ENCODE peak calls at places on chromosomes 3 and 15, in four cellular contexts. Q is adipocyte, E is mesendoderm, S is ovary. Y is an unnamed sample.

GRCh38 chr3:68135145-68135544 is 480.7 kb upstream of the SUCLG2 start:
- DNase-seq in E (no peak), Q (no peak), S (no peak), Y (no peak)

GRCh38 chr15:58065011-58065444 is 483 bp downstream of the ALDH1A2 start:
- DNase-seq in E (peak), S (peak), Q (no peak), Y (no peak)

GRCh38 chr3:39651993-39652739 is 157.2 kb upstream of the MYRIP start:
- DNase-seq in Q (no peak), S (no peak), E (no peak), Y (no peak)

GRCh38 chr3:190044142-190044541 is 76.6 kb downstream of the P3H2 start:
- DNase-seq in E (no peak), Q (no peak), S (no peak), Y (no peak)

GRCh38 chr3:171383206-171384018 is 76.8 kb downstream of the TNIK start:
- DNase-seq in E (no peak), Q (peak), S (no peak), Y (no peak)

GRCh38 chr3:152051501-152052404 is 178.3 kb downstream of the SUCNR1 start:
- DNase-seq in S (no peak), E (no peak), Q (peak), Y (no peak)

GRCh38 chr3:1703169-1703568 is 395.5 kb upstream of the CNTN4 start:
- DNase-seq in S (no peak), E (no peak), Q (no peak), Y (no peak)

GRCh38 chr15:36208868-36209582 is 370.4 kb upstream of the CDIN1 start:
- DNase-seq in E (no peak), S (no peak), Q (peak), Y (no peak)

GRCh38 chr3:197748597-197749314 is 927 bp upstream of the FYTTD1 start:
- DNase-seq in S (no peak), E (no peak), Q (peak), Y (no peak)

GRCh38 chr3:125045965-125046364 is 9.8 kb downstream of the HEG1 start:
- DNase-seq in E (no peak), S (no peak), Q (peak), Y (no peak)

GRCh38 chr3:125043599-125044151 is 12.1 kb downstream of the HEG1 start:
- DNase-seq in E (no peak), S (no peak), Q (no peak), Y (no peak)

GRCh38 chr3:125039897-125040175 is 16.0 kb downstream of the HEG1 start:
- DNase-seq in E (no peak), Q (peak), S (no peak), Y (no peak)

GRCh38 chr3:125045194-125045593 is 10.6 kb downstream of the HEG1 start:
- DNase-seq in E (no peak), Q (peak), S (no peak), Y (no peak)

GRCh38 chr3:125042725-125043406 is 12.9 kb downstream of the HEG1 start:
- DNase-seq in S (peak), Q (peak), E (no peak), Y (peak)
- H3K4me3 ChIP-seq in S (no peak), Q (peak), E (no peak), Y (no peak)

DNA sequence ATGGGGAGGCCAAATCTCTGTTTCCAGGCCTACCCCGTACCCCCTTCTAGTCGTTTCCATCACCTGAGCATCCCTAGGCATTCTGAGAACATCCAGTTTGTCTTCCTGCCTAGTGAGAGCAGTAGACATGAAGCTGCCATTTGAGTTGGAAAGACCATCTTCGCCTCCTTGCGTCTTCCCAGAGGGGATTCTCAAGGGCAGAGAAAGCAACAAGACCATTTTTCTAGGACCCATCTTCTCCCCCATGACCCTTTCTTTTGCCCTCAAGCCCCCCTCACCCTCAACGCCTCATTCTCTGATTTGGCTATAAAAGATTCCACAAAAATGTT is 148.7 kb upstream of the BHLHE40 start:
- DNase-seq in S (no peak), Q (no peak), E (no peak), Y (no peak)
- H3K4me3 ChIP-seq in S (no peak), Q (no peak), E (no peak), Y (no peak)

DNA sequence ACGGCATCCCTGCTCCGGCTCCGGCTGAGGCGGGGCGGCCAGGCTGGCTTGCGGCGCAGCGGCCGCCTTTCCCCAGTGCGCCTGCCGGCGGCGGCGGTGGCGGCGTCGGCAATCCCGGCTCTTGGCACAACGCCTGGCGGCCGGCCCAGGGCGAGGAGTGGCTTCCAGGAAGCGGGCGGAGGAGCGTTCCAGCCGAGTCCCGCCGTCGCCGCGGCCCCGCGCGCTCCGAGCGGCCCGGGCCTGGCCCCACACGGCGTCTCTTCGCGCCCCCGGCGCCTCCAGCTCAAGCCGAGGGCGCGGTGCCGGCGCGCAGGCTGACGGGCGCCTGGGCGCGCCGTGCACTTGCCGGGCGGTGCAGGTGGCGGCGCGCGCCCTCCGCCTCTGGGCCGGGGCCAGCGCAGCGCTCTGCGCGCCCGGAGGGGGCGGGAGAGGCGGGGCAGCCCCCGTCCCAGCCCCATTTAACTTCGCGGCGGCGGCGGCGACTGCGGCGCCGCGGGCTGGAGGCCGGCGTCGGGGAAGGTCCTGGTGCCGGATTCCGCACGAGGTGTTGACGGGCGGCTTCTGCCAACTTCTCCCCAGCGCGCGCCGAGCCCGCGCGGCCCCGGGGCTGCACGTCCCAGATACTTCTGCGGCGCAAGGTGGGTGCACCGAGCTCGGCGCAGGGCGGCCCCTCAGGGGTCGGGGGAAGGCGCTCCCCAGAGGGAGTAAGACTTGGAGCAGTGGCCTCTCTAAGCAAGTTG is at the start of gene ADAMTSL3:
- DNase-seq in Q (peak), E (peak), S (peak), Y (peak)
- H3K4me3 ChIP-seq in Q (peak), E (no peak), S (peak), Y (peak)

GRCh38 chr15:45799508-45799907 is 164.7 kb downstream of the SQOR start:
- DNase-seq in S (no peak), E (no peak), Q (no peak), Y (no peak)
- H3K4me3 ChIP-seq in S (no peak), E (no peak), Q (no peak), Y (no peak)

DNA sequence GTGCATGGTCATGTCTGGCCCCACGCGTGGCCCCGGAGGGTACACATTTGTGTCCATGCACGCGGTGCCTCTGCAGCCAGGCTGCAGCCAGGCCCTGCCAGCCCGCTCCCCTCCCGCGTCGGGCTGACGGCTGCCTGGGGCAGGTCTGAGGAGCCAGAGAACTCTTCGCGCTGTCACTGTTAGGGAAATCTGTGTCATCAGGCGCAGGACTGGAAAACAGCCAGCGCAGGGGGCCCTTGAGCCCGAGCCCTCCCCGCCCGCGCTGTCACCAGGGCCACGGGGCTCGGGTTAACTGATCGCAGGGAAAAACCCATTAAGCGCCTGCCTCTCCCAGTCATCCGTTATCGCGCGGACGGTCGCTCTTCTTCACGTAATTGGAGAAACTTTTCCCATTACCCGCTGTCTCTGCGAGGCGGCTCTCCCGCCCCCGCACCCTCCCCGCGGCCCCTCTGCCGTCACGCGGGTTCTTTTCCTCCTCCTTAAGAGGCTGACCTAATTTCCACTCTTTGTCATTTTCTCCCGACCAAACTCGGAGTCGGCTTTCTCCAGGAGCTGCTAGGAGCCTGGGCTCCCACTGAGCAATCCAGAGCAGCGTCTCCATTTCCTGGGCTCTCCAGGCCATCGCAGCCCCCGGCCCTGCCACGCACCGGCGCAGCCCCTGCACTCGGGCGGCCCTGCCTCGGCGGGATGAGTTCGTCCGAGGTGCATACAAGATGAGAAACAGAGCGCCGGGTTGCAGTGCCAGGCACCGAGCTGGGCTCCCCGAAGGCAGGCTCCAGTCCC is 57.5 kb upstream of the PRR23E start:
- DNase-seq in S (peak), E (peak), Q (peak), Y (no peak)
- H3K4me3 ChIP-seq in S (peak), E (no peak), Q (peak), Y (peak)

Y was measured in right atrium auricular region.